ENCODE peak calls at places on chromosome 22, in eight cellular contexts. One of them, this sample, is unnamed.

GRCh38 chr22:42814215-42814614 is 42.9 kb downstream of the ARFGAP3 start:
- DNase-seq in uterus: no peak
- DNase-seq in sigmoid colon: no peak
- DNase-seq in spleen: no peak
- DNase-seq in heart left ventricle: no peak
- DNase-seq in IMR-90: no peak
- DNase-seq in endothelial cell of umbilical vein: peak
- DNase-seq in right lobe of liver: no peak
- DNase-seq in this sample: no peak

GRCh38 chr22:40147388-40148176 is 30.1 kb upstream of the TNRC6B start:
- DNase-seq in uterus: no peak
- DNase-seq in sigmoid colon: no peak
- DNase-seq in spleen: no peak
- DNase-seq in heart left ventricle: no peak
- DNase-seq in IMR-90: no peak
- DNase-seq in endothelial cell of umbilical vein: no peak
- DNase-seq in right lobe of liver: no peak
- DNase-seq in this sample: no peak

GRCh38 chr22:22721681-22722309 is 77.4 kb downstream of the GGTLC2 start:
- DNase-seq in uterus: no peak
- DNase-seq in sigmoid colon: no peak
- DNase-seq in spleen: no peak
- DNase-seq in heart left ventricle: no peak
- DNase-seq in IMR-90: peak
- DNase-seq in endothelial cell of umbilical vein: no peak
- DNase-seq in right lobe of liver: no peak
- DNase-seq in this sample: no peak

GRCh38 chr22:32123657-32124056 is 35.4 kb downstream of the C22orf42 start:
- DNase-seq in uterus: no peak
- DNase-seq in sigmoid colon: no peak
- DNase-seq in spleen: no peak
- DNase-seq in heart left ventricle: no peak
- DNase-seq in IMR-90: no peak
- DNase-seq in endothelial cell of umbilical vein: no peak
- DNase-seq in right lobe of liver: no peak
- DNase-seq in this sample: no peak

GRCh38 chr22:42595434-42595833 is 19.2 kb downstream of the POLDIP3 start:
- DNase-seq in uterus: no peak
- DNase-seq in sigmoid colon: no peak
- DNase-seq in spleen: no peak
- DNase-seq in heart left ventricle: no peak
- DNase-seq in IMR-90: no peak
- DNase-seq in endothelial cell of umbilical vein: no peak
- DNase-seq in right lobe of liver: no peak
- DNase-seq in this sample: no peak

GRCh38 chr22:40678493-40679248 is 613 bp upstream of the MCHR1 start:
- DNase-seq in uterus: no peak
- DNase-seq in sigmoid colon: no peak
- DNase-seq in spleen: no peak
- DNase-seq in heart left ventricle: no peak
- DNase-seq in IMR-90: no peak
- DNase-seq in endothelial cell of umbilical vein: no peak
- DNase-seq in right lobe of liver: peak
- DNase-seq in this sample: no peak

GRCh38 chr22:25898707-25899365 is 156.8 kb downstream of the MYO18B start:
- DNase-seq in uterus: no peak
- DNase-seq in sigmoid colon: no peak
- DNase-seq in spleen: no peak
- DNase-seq in heart left ventricle: no peak
- DNase-seq in IMR-90: no peak
- DNase-seq in endothelial cell of umbilical vein: no peak
- DNase-seq in right lobe of liver: no peak
- DNase-seq in this sample: no peak

GRCh38 chr22:39232806-39233735 is 11.7 kb downstream of the PDGFB start:
- DNase-seq in uterus: no peak
- DNase-seq in sigmoid colon: no peak
- DNase-seq in spleen: no peak
- DNase-seq in heart left ventricle: no peak
- DNase-seq in IMR-90: no peak
- DNase-seq in endothelial cell of umbilical vein: no peak
- DNase-seq in right lobe of liver: no peak
- DNase-seq in this sample: no peak

GRCh38 chr22:27086080-27086479 is 428.7 kb downstream of the MIAT start:
- DNase-seq in uterus: no peak
- DNase-seq in sigmoid colon: no peak
- DNase-seq in spleen: no peak
- DNase-seq in heart left ventricle: no peak
- DNase-seq in IMR-90: no peak
- DNase-seq in endothelial cell of umbilical vein: no peak
- DNase-seq in right lobe of liver: no peak
- DNase-seq in this sample: no peak

GRCh38 chr22:41197808-41198585 is 7.1 kb upstream of the L3MBTL2 start:
- DNase-seq in uterus: no peak
- DNase-seq in sigmoid colon: no peak
- DNase-seq in spleen: no peak
- DNase-seq in heart left ventricle: peak
- DNase-seq in IMR-90: no peak
- DNase-seq in endothelial cell of umbilical vein: peak
- DNase-seq in right lobe of liver: no peak
- DNase-seq in this sample: no peak

GRCh38 chr22:26360169-26360885 is 68.7 kb upstream of the ASPHD2 start:
- DNase-seq in uterus: peak
- DNase-seq in sigmoid colon: peak
- DNase-seq in spleen: no peak
- DNase-seq in heart left ventricle: peak
- DNase-seq in IMR-90: peak
- DNase-seq in endothelial cell of umbilical vein: peak
- DNase-seq in right lobe of liver: peak
- DNase-seq in this sample: peak

GRCh38 chr22:28072066-28072465 is 153.0 kb upstream of the PITPNB start:
- DNase-seq in uterus: no peak
- DNase-seq in sigmoid colon: no peak
- DNase-seq in spleen: no peak
- DNase-seq in heart left ventricle: no peak
- DNase-seq in IMR-90: peak
- DNase-seq in endothelial cell of umbilical vein: no peak
- DNase-seq in right lobe of liver: no peak
- DNase-seq in this sample: no peak

GRCh38 chr22:41808400-41808799 is 7.9 kb downstream of the CCDC134 start:
- DNase-seq in uterus: no peak
- DNase-seq in sigmoid colon: no peak
- DNase-seq in spleen: no peak
- DNase-seq in heart left ventricle: no peak
- DNase-seq in IMR-90: no peak
- DNase-seq in endothelial cell of umbilical vein: no peak
- DNase-seq in right lobe of liver: no peak
- DNase-seq in this sample: no peak

DNA sequence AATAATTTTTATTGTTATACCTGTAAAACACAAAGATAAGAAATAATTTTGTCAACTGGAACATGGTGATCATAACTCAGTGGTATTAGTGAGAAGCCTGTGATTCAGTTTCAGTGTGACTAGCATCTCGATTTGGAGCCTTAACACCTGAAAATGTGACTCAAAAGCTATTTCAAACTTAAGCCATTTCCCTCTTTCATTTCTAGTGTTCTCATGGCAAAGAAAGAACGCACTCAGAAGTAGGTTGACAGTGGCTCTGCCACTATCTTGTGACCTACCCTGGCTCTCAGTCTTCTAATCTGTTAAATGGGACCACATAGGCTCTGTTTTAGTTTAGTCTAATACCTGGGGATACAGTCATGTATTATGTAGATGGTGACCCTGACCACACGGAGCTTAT is 62.7 kb downstream of the ISX start:
- DNase-seq in uterus: no peak
- DNase-seq in sigmoid colon: no peak
- DNase-seq in spleen: no peak
- DNase-seq in heart left ventricle: no peak
- DNase-seq in IMR-90: no peak
- DNase-seq in endothelial cell of umbilical vein: no peak
- DNase-seq in right lobe of liver: no peak
- DNase-seq in this sample: no peak
- TF ChIP-seq POLR2A in uterus: no peak
- TF ChIP-seq POLR2A in sigmoid colon: no peak
- TF ChIP-seq POLR2A in spleen: no peak
- TF ChIP-seq POLR2A in heart left ventricle: no peak
- TF ChIP-seq POLR2A in IMR-90: no peak
- TF ChIP-seq POLR2A in endothelial cell of umbilical vein: no peak
- TF ChIP-seq POLR2A in right lobe of liver: no peak
- TF ChIP-seq POLR2A in this sample: no peak

GRCh38 chr22:37184816-37185541 is 3.1 kb downstream of the C1QTNF6 start:
- DNase-seq in uterus: no peak
- DNase-seq in sigmoid colon: no peak
- DNase-seq in spleen: peak
- DNase-seq in heart left ventricle: no peak
- DNase-seq in IMR-90: no peak
- DNase-seq in endothelial cell of umbilical vein: no peak
- DNase-seq in right lobe of liver: no peak
- DNase-seq in this sample: no peak
- H3K27ac ChIP-seq in uterus: no peak
- H3K27ac ChIP-seq in sigmoid colon: no peak
- H3K27ac ChIP-seq in spleen: no peak
- H3K27ac ChIP-seq in heart left ventricle: no peak
- H3K27ac ChIP-seq in IMR-90: no peak
- H3K27ac ChIP-seq in endothelial cell of umbilical vein: no peak
- H3K27ac ChIP-seq in right lobe of liver: no peak
- H3K27ac ChIP-seq in this sample: no peak

GRCh38 chr22:49949914-49950292 is 10.7 kb upstream of the PIM3 start:
- DNase-seq in uterus: no peak
- DNase-seq in sigmoid colon: no peak
- DNase-seq in spleen: no peak
- DNase-seq in heart left ventricle: no peak
- DNase-seq in IMR-90: no peak
- DNase-seq in endothelial cell of umbilical vein: no peak
- DNase-seq in right lobe of liver: no peak
- DNase-seq in this sample: no peak

GRCh38 chr22:49948116-49948515 is 12.5 kb upstream of the PIM3 start:
- DNase-seq in uterus: no peak
- DNase-seq in sigmoid colon: no peak
- DNase-seq in spleen: no peak
- DNase-seq in heart left ventricle: no peak
- DNase-seq in IMR-90: no peak
- DNase-seq in endothelial cell of umbilical vein: no peak
- DNase-seq in right lobe of liver: no peak
- DNase-seq in this sample: no peak

GRCh38 chr22:49950396-49950994 is 10.1 kb upstream of the PIM3 start:
- DNase-seq in uterus: no peak
- DNase-seq in sigmoid colon: no peak
- DNase-seq in spleen: no peak
- DNase-seq in heart left ventricle: no peak
- DNase-seq in IMR-90: no peak
- DNase-seq in endothelial cell of umbilical vein: no peak
- DNase-seq in right lobe of liver: no peak
- DNase-seq in this sample: no peak

GRCh38 chr22:49948573-49948957 is 12.0 kb upstream of the PIM3 start:
- DNase-seq in uterus: no peak
- DNase-seq in sigmoid colon: no peak
- DNase-seq in spleen: no peak
- DNase-seq in heart left ventricle: no peak
- DNase-seq in IMR-90: no peak
- DNase-seq in endothelial cell of umbilical vein: no peak
- DNase-seq in right lobe of liver: no peak
- DNase-seq in this sample: no peak

GRCh38 chr22:49948958-49949913 is 11.3 kb upstream of the PIM3 start:
- DNase-seq in uterus: no peak
- DNase-seq in sigmoid colon: no peak
- DNase-seq in spleen: no peak
- DNase-seq in heart left ventricle: no peak
- DNase-seq in IMR-90: no peak
- DNase-seq in endothelial cell of umbilical vein: no peak
- DNase-seq in right lobe of liver: peak
- DNase-seq in this sample: no peak
- TF ChIP-seq POLR2A in uterus: no peak
- TF ChIP-seq POLR2A in sigmoid colon: peak
- TF ChIP-seq POLR2A in spleen: no peak
- TF ChIP-seq POLR2A in heart left ventricle: no peak
- TF ChIP-seq POLR2A in IMR-90: no peak
- TF ChIP-seq POLR2A in endothelial cell of umbilical vein: no peak
- TF ChIP-seq POLR2A in right lobe of liver: peak
- TF ChIP-seq POLR2A in this sample: no peak

GRCh38 chr22:45612940-45613339 is 58.7 kb upstream of the ATXN10 start:
- DNase-seq in uterus: no peak
- DNase-seq in sigmoid colon: no peak
- DNase-seq in spleen: no peak
- DNase-seq in heart left ventricle: no peak
- DNase-seq in IMR-90: no peak
- DNase-seq in endothelial cell of umbilical vein: no peak
- DNase-seq in right lobe of liver: no peak
- DNase-seq in this sample: no peak
- H3K27ac ChIP-seq in uterus: no peak
- H3K27ac ChIP-seq in sigmoid colon: peak
- H3K27ac ChIP-seq in spleen: no peak
- H3K27ac ChIP-seq in heart left ventricle: peak
- H3K27ac ChIP-seq in IMR-90: no peak
- H3K27ac ChIP-seq in endothelial cell of umbilical vein: no peak
- H3K27ac ChIP-seq in right lobe of liver: no peak
- H3K27ac ChIP-seq in this sample: peak

DNA sequence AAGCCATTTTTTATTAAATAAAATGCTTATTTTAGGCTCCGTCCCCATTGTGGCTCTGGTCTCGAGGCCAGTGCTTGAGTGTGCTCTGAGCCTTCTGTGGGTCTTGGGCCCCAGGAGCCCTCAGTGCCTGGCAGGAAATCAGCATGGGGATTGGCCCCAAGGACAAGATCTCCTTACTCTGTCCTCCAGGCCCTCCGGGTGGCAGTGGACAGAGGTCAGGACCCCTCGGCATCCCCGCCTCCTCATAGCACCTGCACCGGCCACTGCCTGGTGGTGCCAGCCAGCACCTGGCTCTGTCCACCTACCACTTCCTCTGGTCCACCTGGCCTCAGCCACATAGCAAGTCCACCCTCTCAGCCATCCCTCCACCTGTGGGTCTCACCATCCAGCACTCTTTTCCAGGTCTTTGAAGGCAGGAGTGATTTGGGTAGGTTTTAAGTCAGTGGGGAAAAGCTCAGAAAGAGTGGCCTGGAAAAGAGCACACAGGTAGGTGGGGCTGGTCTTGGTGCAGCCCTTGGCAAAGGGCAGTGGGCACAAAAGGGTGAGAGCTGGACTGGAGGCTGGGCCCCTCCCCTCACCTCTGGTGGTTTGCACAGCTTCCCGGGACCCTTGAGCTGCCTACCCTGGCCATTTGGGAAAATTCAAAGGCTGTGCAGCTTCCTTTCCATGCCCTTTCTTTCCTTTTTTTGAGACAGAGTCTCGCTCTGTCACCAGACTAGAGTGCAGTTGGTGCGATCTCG is 3.5 kb downstream of the CLDN5 start:
- DNase-seq in uterus: no peak
- DNase-seq in sigmoid colon: no peak
- DNase-seq in spleen: no peak
- DNase-seq in heart left ventricle: no peak
- DNase-seq in IMR-90: no peak
- DNase-seq in endothelial cell of umbilical vein: no peak
- DNase-seq in right lobe of liver: peak
- DNase-seq in this sample: no peak
- TF ChIP-seq POLR2A in uterus: no peak
- TF ChIP-seq POLR2A in sigmoid colon: no peak
- TF ChIP-seq POLR2A in spleen: no peak
- TF ChIP-seq POLR2A in heart left ventricle: no peak
- TF ChIP-seq POLR2A in IMR-90: no peak
- TF ChIP-seq POLR2A in endothelial cell of umbilical vein: peak
- TF ChIP-seq POLR2A in right lobe of liver: no peak
- TF ChIP-seq POLR2A in this sample: no peak

GRCh38 chr22:20781272-20781990 is 7.5 kb downstream of the SERPIND1 start:
- DNase-seq in uterus: no peak
- DNase-seq in sigmoid colon: no peak
- DNase-seq in spleen: no peak
- DNase-seq in heart left ventricle: no peak
- DNase-seq in IMR-90: peak
- DNase-seq in endothelial cell of umbilical vein: no peak
- DNase-seq in right lobe of liver: no peak
- DNase-seq in this sample: no peak
- H3K27ac ChIP-seq in uterus: no peak
- H3K27ac ChIP-seq in sigmoid colon: no peak
- H3K27ac ChIP-seq in spleen: no peak
- H3K27ac ChIP-seq in heart left ventricle: no peak
- H3K27ac ChIP-seq in IMR-90: no peak
- H3K27ac ChIP-seq in endothelial cell of umbilical vein: peak
- H3K27ac ChIP-seq in right lobe of liver: peak
- H3K27ac ChIP-seq in this sample: no peak

This sample was measured in tibial nerve.